ENCODE peak calls at places on chromosome 21, in four cellular contexts. One of them, this sample, is unnamed.

GRCh38 chr21:45417256-45417950 is 12.4 kb downstream of the COL18A1 start:
- DNase-seq in stimulated activated naive CD8-positive, alpha-beta T cell treated with anti-CD3 and anti-CD28 coated beads, Interleukin-15, Interleukin-2, amounts not matched to agents 100 U/mL and 50 U/mL, for 24 hours: no peak
- DNase-seq in NCI-H345: no peak
- DNase-seq in psoas muscle: peak
- DNase-seq in this sample: no peak

GRCh38 chr21:30072496-30072895 is 94.1 kb downstream of the CLDN17 start:
- DNase-seq in stimulated activated naive CD8-positive, alpha-beta T cell treated with anti-CD3 and anti-CD28 coated beads, Interleukin-15, Interleukin-2, amounts not matched to agents 100 U/mL and 50 U/mL, for 24 hours: no peak
- DNase-seq in NCI-H345: no peak
- DNase-seq in psoas muscle: no peak
- DNase-seq in this sample: peak

GRCh38 chr21:27761623-27762022 is 794.7 kb upstream of the ADAMTS5 start:
- DNase-seq in stimulated activated naive CD8-positive, alpha-beta T cell treated with anti-CD3 and anti-CD28 coated beads, Interleukin-15, Interleukin-2, amounts not matched to agents 100 U/mL and 50 U/mL, for 24 hours: no peak
- DNase-seq in NCI-H345: no peak
- DNase-seq in psoas muscle: no peak
- DNase-seq in this sample: no peak

GRCh38 chr21:20739421-20739820 is 258.8 kb upstream of the NCAM2 start:
- DNase-seq in stimulated activated naive CD8-positive, alpha-beta T cell treated with anti-CD3 and anti-CD28 coated beads, Interleukin-15, Interleukin-2, amounts not matched to agents 100 U/mL and 50 U/mL, for 24 hours: no peak
- DNase-seq in NCI-H345: no peak
- DNase-seq in psoas muscle: no peak
- DNase-seq in this sample: no peak

GRCh38 chr21:30232011-30232410 is 16.1 kb upstream of the CLDN8 start:
- DNase-seq in stimulated activated naive CD8-positive, alpha-beta T cell treated with anti-CD3 and anti-CD28 coated beads, Interleukin-15, Interleukin-2, amounts not matched to agents 100 U/mL and 50 U/mL, for 24 hours: no peak
- DNase-seq in NCI-H345: no peak
- DNase-seq in psoas muscle: no peak
- DNase-seq in this sample: no peak

GRCh38 chr21:39362733-39363132 is 13.8 kb upstream of the HMGN1 start:
- DNase-seq in stimulated activated naive CD8-positive, alpha-beta T cell treated with anti-CD3 and anti-CD28 coated beads, Interleukin-15, Interleukin-2, amounts not matched to agents 100 U/mL and 50 U/mL, for 24 hours: no peak
- DNase-seq in NCI-H345: no peak
- DNase-seq in psoas muscle: no peak
- DNase-seq in this sample: no peak

GRCh38 chr21:38766987-38767722 is 38.6 kb upstream of the ETS2 start:
- DNase-seq in stimulated activated naive CD8-positive, alpha-beta T cell treated with anti-CD3 and anti-CD28 coated beads, Interleukin-15, Interleukin-2, amounts not matched to agents 100 U/mL and 50 U/mL, for 24 hours: peak
- DNase-seq in NCI-H345: peak
- DNase-seq in psoas muscle: no peak
- DNase-seq in this sample: peak

GRCh38 chr21:45615145-45615711 is 28.3 kb upstream of the PCBP3 start:
- DNase-seq in stimulated activated naive CD8-positive, alpha-beta T cell treated with anti-CD3 and anti-CD28 coated beads, Interleukin-15, Interleukin-2, amounts not matched to agents 100 U/mL and 50 U/mL, for 24 hours: peak
- DNase-seq in NCI-H345: peak
- DNase-seq in psoas muscle: no peak
- DNase-seq in this sample: no peak

GRCh38 chr21:45050361-45050785 is 24.0 kb upstream of the ADARB1 start:
- DNase-seq in stimulated activated naive CD8-positive, alpha-beta T cell treated with anti-CD3 and anti-CD28 coated beads, Interleukin-15, Interleukin-2, amounts not matched to agents 100 U/mL and 50 U/mL, for 24 hours: no peak
- DNase-seq in NCI-H345: no peak
- DNase-seq in psoas muscle: peak
- DNase-seq in this sample: no peak

GRCh38 chr21:34345892-34346291 is 17.9 kb upstream of the KCNE2 start:
- DNase-seq in stimulated activated naive CD8-positive, alpha-beta T cell treated with anti-CD3 and anti-CD28 coated beads, Interleukin-15, Interleukin-2, amounts not matched to agents 100 U/mL and 50 U/mL, for 24 hours: no peak
- DNase-seq in NCI-H345: no peak
- DNase-seq in psoas muscle: no peak
- DNase-seq in this sample: no peak

GRCh38 chr21:40714516-40714915 is 132.4 kb downstream of the DSCAM start:
- DNase-seq in stimulated activated naive CD8-positive, alpha-beta T cell treated with anti-CD3 and anti-CD28 coated beads, Interleukin-15, Interleukin-2, amounts not matched to agents 100 U/mL and 50 U/mL, for 24 hours: no peak
- DNase-seq in NCI-H345: no peak
- DNase-seq in psoas muscle: no peak
- DNase-seq in this sample: no peak

GRCh38 chr21:35291963-35292627 is 243.0 kb upstream of the RUNX1 start:
- DNase-seq in stimulated activated naive CD8-positive, alpha-beta T cell treated with anti-CD3 and anti-CD28 coated beads, Interleukin-15, Interleukin-2, amounts not matched to agents 100 U/mL and 50 U/mL, for 24 hours: no peak
- DNase-seq in NCI-H345: peak
- DNase-seq in psoas muscle: no peak
- DNase-seq in this sample: no peak

GRCh38 chr21:44706026-44706705 is 5.2 kb downstream of the TSPEAR start:
- DNase-seq in stimulated activated naive CD8-positive, alpha-beta T cell treated with anti-CD3 and anti-CD28 coated beads, Interleukin-15, Interleukin-2, amounts not matched to agents 100 U/mL and 50 U/mL, for 24 hours: no peak
- DNase-seq in NCI-H345: no peak
- DNase-seq in psoas muscle: no peak
- DNase-seq in this sample: no peak

GRCh38 chr21:39105341-39105765 is 77.9 kb downstream of the PSMG1 start:
- DNase-seq in stimulated activated naive CD8-positive, alpha-beta T cell treated with anti-CD3 and anti-CD28 coated beads, Interleukin-15, Interleukin-2, amounts not matched to agents 100 U/mL and 50 U/mL, for 24 hours: no peak
- DNase-seq in NCI-H345: no peak
- DNase-seq in psoas muscle: no peak
- DNase-seq in this sample: no peak

GRCh38 chr21:36030581-36031189 is 29.6 kb downstream of the SETD4 start:
- DNase-seq in stimulated activated naive CD8-positive, alpha-beta T cell treated with anti-CD3 and anti-CD28 coated beads, Interleukin-15, Interleukin-2, amounts not matched to agents 100 U/mL and 50 U/mL, for 24 hours: no peak
- DNase-seq in NCI-H345: no peak
- DNase-seq in psoas muscle: no peak
- DNase-seq in this sample: no peak

GRCh38 chr21:41695513-41695912 is 71.3 kb downstream of the RIPK4 start:
- DNase-seq in stimulated activated naive CD8-positive, alpha-beta T cell treated with anti-CD3 and anti-CD28 coated beads, Interleukin-15, Interleukin-2, amounts not matched to agents 100 U/mL and 50 U/mL, for 24 hours: no peak
- DNase-seq in NCI-H345: no peak
- DNase-seq in psoas muscle: no peak
- DNase-seq in this sample: no peak

GRCh38 chr21:16821588-16821987 is 691.3 kb upstream of the CXADR start:
- DNase-seq in stimulated activated naive CD8-positive, alpha-beta T cell treated with anti-CD3 and anti-CD28 coated beads, Interleukin-15, Interleukin-2, amounts not matched to agents 100 U/mL and 50 U/mL, for 24 hours: no peak
- DNase-seq in NCI-H345: no peak
- DNase-seq in psoas muscle: no peak
- DNase-seq in this sample: no peak

GRCh38 chr21:25925936-25926335 is 191.2 kb downstream of the GABPA start:
- DNase-seq in stimulated activated naive CD8-positive, alpha-beta T cell treated with anti-CD3 and anti-CD28 coated beads, Interleukin-15, Interleukin-2, amounts not matched to agents 100 U/mL and 50 U/mL, for 24 hours: no peak
- DNase-seq in NCI-H345: no peak
- DNase-seq in psoas muscle: no peak
- DNase-seq in this sample: no peak

GRCh38 chr21:41164981-41165650 is 2.8 kb upstream of the BACE2 start:
- DNase-seq in stimulated activated naive CD8-positive, alpha-beta T cell treated with anti-CD3 and anti-CD28 coated beads, Interleukin-15, Interleukin-2, amounts not matched to agents 100 U/mL and 50 U/mL, for 24 hours: no peak
- DNase-seq in NCI-H345: peak
- DNase-seq in psoas muscle: peak
- DNase-seq in this sample: peak

GRCh38 chr21:44979687-44980561 is 40.1 kb downstream of the SLX9 start:
- DNase-seq in stimulated activated naive CD8-positive, alpha-beta T cell treated with anti-CD3 and anti-CD28 coated beads, Interleukin-15, Interleukin-2, amounts not matched to agents 100 U/mL and 50 U/mL, for 24 hours: no peak
- DNase-seq in NCI-H345: no peak
- DNase-seq in psoas muscle: no peak
- DNase-seq in this sample: no peak

GRCh38 chr21:35988396-35989140 is 71.8 kb downstream of the SETD4 start:
- DNase-seq in stimulated activated naive CD8-positive, alpha-beta T cell treated with anti-CD3 and anti-CD28 coated beads, Interleukin-15, Interleukin-2, amounts not matched to agents 100 U/mL and 50 U/mL, for 24 hours: no peak
- DNase-seq in NCI-H345: no peak
- DNase-seq in psoas muscle: no peak
- DNase-seq in this sample: peak

GRCh38 chr21:32130031-32130891 is 148.6 kb downstream of the MIS18A start:
- DNase-seq in stimulated activated naive CD8-positive, alpha-beta T cell treated with anti-CD3 and anti-CD28 coated beads, Interleukin-15, Interleukin-2, amounts not matched to agents 100 U/mL and 50 U/mL, for 24 hours: no peak
- DNase-seq in NCI-H345: no peak
- DNase-seq in psoas muscle: no peak
- DNase-seq in this sample: no peak

GRCh38 chr21:33478182-33478581 is 1.6 kb downstream of the TMEM50B start:
- DNase-seq in stimulated activated naive CD8-positive, alpha-beta T cell treated with anti-CD3 and anti-CD28 coated beads, Interleukin-15, Interleukin-2, amounts not matched to agents 100 U/mL and 50 U/mL, for 24 hours: no peak
- DNase-seq in NCI-H345: no peak
- DNase-seq in psoas muscle: no peak
- DNase-seq in this sample: no peak

GRCh38 chr21:39900491-39900890 is 33.3 kb downstream of the PCP4 start:
- DNase-seq in stimulated activated naive CD8-positive, alpha-beta T cell treated with anti-CD3 and anti-CD28 coated beads, Interleukin-15, Interleukin-2, amounts not matched to agents 100 U/mL and 50 U/mL, for 24 hours: no peak
- DNase-seq in NCI-H345: no peak
- DNase-seq in psoas muscle: no peak
- DNase-seq in this sample: no peak

GRCh38 chr21:41317458-41317857 is 857 bp downstream of the FAM3B start:
- DNase-seq in stimulated activated naive CD8-positive, alpha-beta T cell treated with anti-CD3 and anti-CD28 coated beads, Interleukin-15, Interleukin-2, amounts not matched to agents 100 U/mL and 50 U/mL, for 24 hours: no peak
- DNase-seq in NCI-H345: peak
- DNase-seq in psoas muscle: no peak
- DNase-seq in this sample: no peak

GRCh38 chr21:32307706-32308105 is 9.1 kb downstream of the MRAP start:
- DNase-seq in stimulated activated naive CD8-positive, alpha-beta T cell treated with anti-CD3 and anti-CD28 coated beads, Interleukin-15, Interleukin-2, amounts not matched to agents 100 U/mL and 50 U/mL, for 24 hours: no peak
- DNase-seq in NCI-H345: no peak
- DNase-seq in psoas muscle: no peak
- DNase-seq in this sample: no peak

GRCh38 chr21:25558123-25558522 is 49.2 kb downstream of the MRPL39 start:
- DNase-seq in stimulated activated naive CD8-positive, alpha-beta T cell treated with anti-CD3 and anti-CD28 coated beads, Interleukin-15, Interleukin-2, amounts not matched to agents 100 U/mL and 50 U/mL, for 24 hours: no peak
- DNase-seq in NCI-H345: no peak
- DNase-seq in psoas muscle: no peak
- DNase-seq in this sample: no peak

GRCh38 chr21:45012661-45013270 is 61.6 kb upstream of the ADARB1 start:
- DNase-seq in stimulated activated naive CD8-positive, alpha-beta T cell treated with anti-CD3 and anti-CD28 coated beads, Interleukin-15, Interleukin-2, amounts not matched to agents 100 U/mL and 50 U/mL, for 24 hours: no peak
- DNase-seq in NCI-H345: no peak
- DNase-seq in psoas muscle: peak
- DNase-seq in this sample: no peak

GRCh38 chr21:46424062-46424591 is 34.6 kb upstream of the DIP2A start:
- DNase-seq in stimulated activated naive CD8-positive, alpha-beta T cell treated with anti-CD3 and anti-CD28 coated beads, Interleukin-15, Interleukin-2, amounts not matched to agents 100 U/mL and 50 U/mL, for 24 hours: peak
- DNase-seq in NCI-H345: no peak
- DNase-seq in psoas muscle: no peak
- DNase-seq in this sample: no peak

GRCh38 chr21:36155603-36156338 is 853 bp upstream of the DOP1B start:
- DNase-seq in stimulated activated naive CD8-positive, alpha-beta T cell treated with anti-CD3 and anti-CD28 coated beads, Interleukin-15, Interleukin-2, amounts not matched to agents 100 U/mL and 50 U/mL, for 24 hours: no peak
- DNase-seq in NCI-H345: peak
- DNase-seq in psoas muscle: no peak
- DNase-seq in this sample: no peak

GRCh38 chr21:23858878-23859277 is 1748.4 kb downstream of the MRPL39 start:
- DNase-seq in stimulated activated naive CD8-positive, alpha-beta T cell treated with anti-CD3 and anti-CD28 coated beads, Interleukin-15, Interleukin-2, amounts not matched to agents 100 U/mL and 50 U/mL, for 24 hours: no peak
- DNase-seq in NCI-H345: no peak
- DNase-seq in psoas muscle: no peak
- DNase-seq in this sample: no peak